ENCODE peak calls at places on chromosomes 13 and 19, in seven cellular contexts. One of them, this sample, is unnamed.

GRCh38 chr19:33441828-33442227 is 68.3 kb downstream of the CEBPG start:
- DNase-seq in amygdala: no peak
- DNase-seq in Right ventricle myocardium superior: no peak
- DNase-seq in activated CD8-positive, alpha-beta memory T cell treated with anti-CD3 and anti-CD28 coated beads for 24 hours: no peak
- DNase-seq in IMR-90: no peak
- DNase-seq in skeletal muscle cell: no peak
- DNase-seq in caudate nucleus: no peak
- DNase-seq in this sample: no peak

GRCh38 chr19:31252476-31252875 is 96.8 kb downstream of the TSHZ3 start:
- DNase-seq in activated CD8-positive, alpha-beta memory T cell treated with anti-CD3 and anti-CD28 coated beads for 24 hours: no peak
- DNase-seq in amygdala: no peak
- DNase-seq in caudate nucleus: no peak
- DNase-seq in IMR-90: no peak
- DNase-seq in Right ventricle myocardium superior: no peak
- DNase-seq in skeletal muscle cell: no peak
- DNase-seq in this sample: no peak

GRCh38 chr19:4099054-4099764 is 24.7 kb downstream of the MAP2K2 start:
- DNase-seq in skeletal muscle cell: no peak
- DNase-seq in IMR-90: no peak
- DNase-seq in caudate nucleus: no peak
- DNase-seq in activated CD8-positive, alpha-beta memory T cell treated with anti-CD3 and anti-CD28 coated beads for 24 hours: no peak
- DNase-seq in Right ventricle myocardium superior: no peak
- DNase-seq in amygdala: no peak
- DNase-seq in this sample: no peak

GRCh38 chr13:44088911-44089851 is 209.5 kb downstream of the LACC1 start:
- DNase-seq in IMR-90: no peak
- DNase-seq in amygdala: no peak
- DNase-seq in Right ventricle myocardium superior: no peak
- DNase-seq in activated CD8-positive, alpha-beta memory T cell treated with anti-CD3 and anti-CD28 coated beads for 24 hours: no peak
- DNase-seq in skeletal muscle cell: no peak
- DNase-seq in caudate nucleus: no peak
- DNase-seq in this sample: no peak

GRCh38 chr19:36915992-36916830 is at the start of the genes ZNF568 and ZNF829:
- DNase-seq in caudate nucleus: peak
- DNase-seq in Right ventricle myocardium superior: peak
- DNase-seq in IMR-90: peak
- DNase-seq in skeletal muscle cell: peak
- DNase-seq in activated CD8-positive, alpha-beta memory T cell treated with anti-CD3 and anti-CD28 coated beads for 24 hours: peak
- DNase-seq in amygdala: peak
- DNase-seq in this sample: peak

GRCh38 chr13:108728370-108728769 is 99.0 kb downstream of the MYO16 start:
- DNase-seq in IMR-90: no peak
- DNase-seq in caudate nucleus: no peak
- DNase-seq in amygdala: no peak
- DNase-seq in skeletal muscle cell: no peak
- DNase-seq in activated CD8-positive, alpha-beta memory T cell treated with anti-CD3 and anti-CD28 coated beads for 24 hours: no peak
- DNase-seq in Right ventricle myocardium superior: no peak
- DNase-seq in this sample: no peak

GRCh38 chr19:19482785-19483625 is 32.3 kb downstream of the TSSK6 start:
- DNase-seq in amygdala: no peak
- DNase-seq in Right ventricle myocardium superior: no peak
- DNase-seq in caudate nucleus: no peak
- DNase-seq in IMR-90: peak
- DNase-seq in activated CD8-positive, alpha-beta memory T cell treated with anti-CD3 and anti-CD28 coated beads for 24 hours: no peak
- DNase-seq in skeletal muscle cell: peak
- DNase-seq in this sample: no peak

GRCh38 chr19:40231544-40232424 is 5.3 kb upstream of the CCNP start:
- DNase-seq in amygdala: no peak
- DNase-seq in skeletal muscle cell: no peak
- DNase-seq in activated CD8-positive, alpha-beta memory T cell treated with anti-CD3 and anti-CD28 coated beads for 24 hours: no peak
- DNase-seq in IMR-90: no peak
- DNase-seq in caudate nucleus: no peak
- DNase-seq in Right ventricle myocardium superior: peak
- DNase-seq in this sample: peak

GRCh38 chr13:104984296-104984818 is 1551.1 kb downstream of the EFNB2 start:
- DNase-seq in Right ventricle myocardium superior: peak
- DNase-seq in IMR-90: peak
- DNase-seq in caudate nucleus: no peak
- DNase-seq in activated CD8-positive, alpha-beta memory T cell treated with anti-CD3 and anti-CD28 coated beads for 24 hours: peak
- DNase-seq in skeletal muscle cell: peak
- DNase-seq in amygdala: no peak
- DNase-seq in this sample: peak

GRCh38 chr19:29311391-29311790 is 98.4 kb upstream of the UQCRFS1 start:
- DNase-seq in skeletal muscle cell: no peak
- DNase-seq in amygdala: no peak
- DNase-seq in IMR-90: no peak
- DNase-seq in activated CD8-positive, alpha-beta memory T cell treated with anti-CD3 and anti-CD28 coated beads for 24 hours: no peak
- DNase-seq in Right ventricle myocardium superior: no peak
- DNase-seq in caudate nucleus: no peak
- DNase-seq in this sample: no peak

GRCh38 chr13:94765814-94766213 is 53.5 kb upstream of the SOX21 start:
- DNase-seq in IMR-90: no peak
- DNase-seq in amygdala: no peak
- DNase-seq in caudate nucleus: no peak
- DNase-seq in Right ventricle myocardium superior: no peak
- DNase-seq in activated CD8-positive, alpha-beta memory T cell treated with anti-CD3 and anti-CD28 coated beads for 24 hours: no peak
- DNase-seq in skeletal muscle cell: no peak
- DNase-seq in this sample: no peak

GRCh38 chr13:41384749-41385503 is 72.4 kb upstream of the RGCC start:
- DNase-seq in amygdala: no peak
- DNase-seq in Right ventricle myocardium superior: no peak
- DNase-seq in caudate nucleus: no peak
- DNase-seq in IMR-90: peak
- DNase-seq in activated CD8-positive, alpha-beta memory T cell treated with anti-CD3 and anti-CD28 coated beads for 24 hours: no peak
- DNase-seq in skeletal muscle cell: no peak
- DNase-seq in this sample: no peak

GRCh38 chr19:295687-296370 is 4.6 kb upstream of the PLPP2 start:
- DNase-seq in caudate nucleus: no peak
- DNase-seq in activated CD8-positive, alpha-beta memory T cell treated with anti-CD3 and anti-CD28 coated beads for 24 hours: no peak
- DNase-seq in Right ventricle myocardium superior: no peak
- DNase-seq in IMR-90: no peak
- DNase-seq in skeletal muscle cell: no peak
- DNase-seq in amygdala: no peak
- DNase-seq in this sample: no peak

GRCh38 chr19:49149652-49150105 is 5.5 kb downstream of the HRC start:
- DNase-seq in Right ventricle myocardium superior: peak
- DNase-seq in activated CD8-positive, alpha-beta memory T cell treated with anti-CD3 and anti-CD28 coated beads for 24 hours: no peak
- DNase-seq in skeletal muscle cell: peak
- DNase-seq in IMR-90: peak
- DNase-seq in caudate nucleus: peak
- DNase-seq in amygdala: peak
- DNase-seq in this sample: peak

GRCh38 chr19:33686687-33687541 is 65.2 kb downstream of the CHST8 start:
- DNase-seq in IMR-90: no peak
- DNase-seq in Right ventricle myocardium superior: no peak
- DNase-seq in activated CD8-positive, alpha-beta memory T cell treated with anti-CD3 and anti-CD28 coated beads for 24 hours: no peak
- DNase-seq in caudate nucleus: no peak
- DNase-seq in amygdala: no peak
- DNase-seq in skeletal muscle cell: no peak
- DNase-seq in this sample: no peak

GRCh38 chr19:49058592-49058991 is 1.0 kb upstream of the CGB7 start:
- DNase-seq in caudate nucleus: no peak
- DNase-seq in amygdala: no peak
- DNase-seq in IMR-90: peak
- DNase-seq in activated CD8-positive, alpha-beta memory T cell treated with anti-CD3 and anti-CD28 coated beads for 24 hours: no peak
- DNase-seq in Right ventricle myocardium superior: no peak
- DNase-seq in skeletal muscle cell: no peak
- DNase-seq in this sample: no peak

GRCh38 chr19:42473686-42474085 is 30.9 kb upstream of the CXCL17 start:
- DNase-seq in caudate nucleus: no peak
- DNase-seq in amygdala: no peak
- DNase-seq in activated CD8-positive, alpha-beta memory T cell treated with anti-CD3 and anti-CD28 coated beads for 24 hours: no peak
- DNase-seq in skeletal muscle cell: no peak
- DNase-seq in Right ventricle myocardium superior: no peak
- DNase-seq in IMR-90: no peak
- DNase-seq in this sample: no peak

GRCh38 chr13:33204130-33204927 is 81.2 kb downstream of the STARD13 start:
- DNase-seq in Right ventricle myocardium superior: peak
- DNase-seq in activated CD8-positive, alpha-beta memory T cell treated with anti-CD3 and anti-CD28 coated beads for 24 hours: no peak
- DNase-seq in caudate nucleus: no peak
- DNase-seq in amygdala: no peak
- DNase-seq in skeletal muscle cell: peak
- DNase-seq in IMR-90: peak
- DNase-seq in this sample: peak

GRCh38 chr19:608155-609000 is 18.7 kb downstream of the HCN2 start:
- DNase-seq in IMR-90: no peak
- DNase-seq in amygdala: no peak
- DNase-seq in Right ventricle myocardium superior: no peak
- DNase-seq in activated CD8-positive, alpha-beta memory T cell treated with anti-CD3 and anti-CD28 coated beads for 24 hours: no peak
- DNase-seq in skeletal muscle cell: no peak
- DNase-seq in caudate nucleus: no peak
- DNase-seq in this sample: no peak

GRCh38 chr19:11390933-11391680 is 7.0 kb upstream of the EPOR start:
- DNase-seq in caudate nucleus: no peak
- DNase-seq in activated CD8-positive, alpha-beta memory T cell treated with anti-CD3 and anti-CD28 coated beads for 24 hours: no peak
- DNase-seq in Right ventricle myocardium superior: no peak
- DNase-seq in amygdala: no peak
- DNase-seq in IMR-90: no peak
- DNase-seq in skeletal muscle cell: no peak
- DNase-seq in this sample: no peak

GRCh38 chr13:99314640-99315176 is 7.5 kb upstream of the GPR183 start:
- DNase-seq in caudate nucleus: no peak
- DNase-seq in Right ventricle myocardium superior: no peak
- DNase-seq in amygdala: no peak
- DNase-seq in IMR-90: peak
- DNase-seq in skeletal muscle cell: no peak
- DNase-seq in activated CD8-positive, alpha-beta memory T cell treated with anti-CD3 and anti-CD28 coated beads for 24 hours: no peak
- DNase-seq in this sample: no peak

GRCh38 chr19:11203194-11204075 is 6.1 kb upstream of the KANK2 start:
- DNase-seq in Right ventricle myocardium superior: peak
- DNase-seq in IMR-90: peak
- DNase-seq in skeletal muscle cell: peak
- DNase-seq in activated CD8-positive, alpha-beta memory T cell treated with anti-CD3 and anti-CD28 coated beads for 24 hours: peak
- DNase-seq in amygdala: peak
- DNase-seq in caudate nucleus: peak
- DNase-seq in this sample: peak

GRCh38 chr13:97976551-97977375 is 23.3 kb downstream of the IPO5 start:
- DNase-seq in skeletal muscle cell: no peak
- DNase-seq in Right ventricle myocardium superior: no peak
- DNase-seq in IMR-90: no peak
- DNase-seq in amygdala: no peak
- DNase-seq in activated CD8-positive, alpha-beta memory T cell treated with anti-CD3 and anti-CD28 coated beads for 24 hours: no peak
- DNase-seq in caudate nucleus: no peak
- DNase-seq in this sample: no peak

GRCh38 chr13:33787051-33787591 is 30.8 kb upstream of the RFC3 start:
- DNase-seq in amygdala: no peak
- DNase-seq in skeletal muscle cell: no peak
- DNase-seq in IMR-90: no peak
- DNase-seq in activated CD8-positive, alpha-beta memory T cell treated with anti-CD3 and anti-CD28 coated beads for 24 hours: no peak
- DNase-seq in caudate nucleus: no peak
- DNase-seq in Right ventricle myocardium superior: no peak
- DNase-seq in this sample: no peak

GRCh38 chr19:2949939-2950285 is 5.1 kb upstream of the ZNF77 start:
- DNase-seq in Right ventricle myocardium superior: peak
- DNase-seq in caudate nucleus: no peak
- DNase-seq in amygdala: no peak
- DNase-seq in IMR-90: peak
- DNase-seq in activated CD8-positive, alpha-beta memory T cell treated with anti-CD3 and anti-CD28 coated beads for 24 hours: no peak
- DNase-seq in skeletal muscle cell: no peak
- DNase-seq in this sample: no peak

GRCh38 chr13:102679449-102680132 is 15.3 kb downstream of the METTL21C start:
- DNase-seq in Right ventricle myocardium superior: no peak
- DNase-seq in IMR-90: no peak
- DNase-seq in caudate nucleus: no peak
- DNase-seq in activated CD8-positive, alpha-beta memory T cell treated with anti-CD3 and anti-CD28 coated beads for 24 hours: no peak
- DNase-seq in skeletal muscle cell: no peak
- DNase-seq in amygdala: no peak
- DNase-seq in this sample: no peak

GRCh38 chr13:41905600-41906254 is 55.2 kb downstream of the VWA8 start:
- DNase-seq in Right ventricle myocardium superior: no peak
- DNase-seq in caudate nucleus: no peak
- DNase-seq in amygdala: no peak
- DNase-seq in activated CD8-positive, alpha-beta memory T cell treated with anti-CD3 and anti-CD28 coated beads for 24 hours: no peak
- DNase-seq in skeletal muscle cell: no peak
- DNase-seq in IMR-90: peak
- DNase-seq in this sample: no peak

GRCh38 chr13:21435231-21435630 is 23.9 kb downstream of the ZDHHC20 start:
- DNase-seq in IMR-90: no peak
- DNase-seq in Right ventricle myocardium superior: no peak
- DNase-seq in caudate nucleus: no peak
- DNase-seq in activated CD8-positive, alpha-beta memory T cell treated with anti-CD3 and anti-CD28 coated beads for 24 hours: no peak
- DNase-seq in amygdala: no peak
- DNase-seq in skeletal muscle cell: no peak
- DNase-seq in this sample: no peak

GRCh38 chr19:20167020-20167644 is at the start of gene ZNF486:
- DNase-seq in amygdala: peak
- DNase-seq in caudate nucleus: peak
- DNase-seq in skeletal muscle cell: peak
- DNase-seq in Right ventricle myocardium superior: peak
- DNase-seq in activated CD8-positive, alpha-beta memory T cell treated with anti-CD3 and anti-CD28 coated beads for 24 hours: peak
- DNase-seq in IMR-90: peak
- DNase-seq in this sample: peak